ENCODE peak calls at places on chromosomes 12 and 14, in ten cellular contexts. R is SW 1271; S is fibroblast of mammary gland; N is SW480; J is activated CD4-positive, alpha-beta T cell treated with anti-CD3 and anti-CD28 coated beads for 48 hours; M is heart left ventricle; Z is BJ; O is A673; Q is Calu3; Y is AG08396. D is an unnamed sample.
A peak's percentile ranks its signal among the peaks of the same experiment; 100 is the strongest.

GRCh38 chr14:102943454-102943853 is 21.0 kb downstream of the AMN start:
- DNase-seq in R (no peak), S (no peak), N (no peak), J (no peak), M (no peak), Z (no peak), O (no peak), Q (no peak), Y (no peak), D (no peak)

GRCh38 chr12:52976574-52977071 is 27.7 kb downstream of the KRT18 start:
- DNase-seq in R (no peak), S (no peak), N (peak; percentile 40), J (no peak), M (no peak), Z (peak; percentile 72), O (no peak), Q (no peak), Y (no peak), D (no peak)

GRCh38 chr14:97120204-97121120 is 323.3 kb downstream of the VRK1 start:
- DNase-seq in R (no peak), S (no peak), N (no peak), J (peak; percentile 71), M (no peak), Z (no peak), O (no peak), Q (no peak), Y (no peak), D (no peak)

GRCh38 chr14:77098470-77099353 is 654 bp downstream of the CIPC start:
- DNase-seq in R (no peak), S (no peak), N (peak; percentile 17), J (peak; percentile 19), M (peak; percentile 72), Z (no peak), O (no peak), Q (peak; percentile 28), Y (peak; percentile 27), D (no peak)

GRCh38 chr12:26979733-26980132 is 34.5 kb downstream of the TM7SF3 start:
- DNase-seq in R (no peak), S (no peak), N (no peak), J (no peak), M (no peak), Z (no peak), O (peak; percentile 49), Q (no peak), Y (no peak), D (no peak)

GRCh38 chr12:40152783-40153383 is 47.0 kb upstream of the SLC2A13 start:
- DNase-seq in R (peak; percentile 22), S (peak; percentile 56), N (peak; percentile 33), J (peak; percentile 63), M (peak; percentile 30), Z (peak; percentile 5), O (peak; percentile 73), Q (peak; percentile 37), Y (peak; percentile 7), D (no peak)

GRCh38 chr12:75815756-75816155 is 215.8 kb downstream of the PHLDA1 start:
- DNase-seq in R (no peak), S (peak; percentile 49), N (no peak), J (no peak), M (no peak), Z (no peak), O (no peak), Q (no peak), Y (no peak), D (no peak)

GRCh38 chr12:121600702-121601336 is 20.0 kb upstream of the KDM2B start:
- DNase-seq in R (no peak), S (no peak), N (no peak), J (no peak), M (no peak), Z (no peak), O (no peak), Q (no peak), Y (no peak), D (no peak)

GRCh38 chr14:70441641-70442040 is 10.3 kb upstream of the ADAM21 start:
- DNase-seq in R (no peak), S (no peak), N (no peak), J (no peak), M (no peak), Z (no peak), O (no peak), Q (no peak), Y (no peak), D (no peak)

GRCh38 chr12:120914794-120915193 is 10.6 kb upstream of the SPPL3 start:
- DNase-seq in R (no peak), S (no peak), N (no peak), J (no peak), M (no peak), Z (no peak), O (no peak), Q (no peak), Y (no peak), D (no peak)

GRCh38 chr12:120870415-120870814 is 33.7 kb downstream of the SPPL3 start:
- DNase-seq in R (no peak), S (no peak), N (no peak), J (no peak), M (no peak), Z (no peak), O (no peak), Q (no peak), Y (no peak), D (no peak)

GRCh38 chr14:58572092-58572853 is 65.5 kb upstream of the DACT1 start:
- DNase-seq in R (no peak), S (peak; percentile 40), N (peak; percentile 13), J (peak; percentile 74), M (no peak), Z (no peak), O (peak; percentile 33), Q (no peak), Y (peak; percentile 59), D (no peak)

GRCh38 chr14:49982082-49982481 is 89.2 kb downstream of the ARF6 start:
- DNase-seq in R (no peak), S (peak; percentile 40), N (no peak), J (no peak), M (no peak), Z (no peak), O (no peak), Q (no peak), Y (no peak), D (no peak)

GRCh38 chr14:68906439-68906838 is 72.7 kb downstream of the ACTN1 start:
- DNase-seq in R (no peak), S (no peak), N (no peak), J (no peak), M (no peak), Z (no peak), O (no peak), Q (no peak), Y (no peak), D (no peak)

GRCh38 chr12:41008472-41008871 is 179.6 kb upstream of the PDZRN4 start:
- DNase-seq in R (no peak), S (peak; percentile 16), N (no peak), J (no peak), M (no peak), Z (no peak), O (no peak), Q (no peak), Y (no peak), D (no peak)

GRCh38 chr12:81797100-81797499 is 38.0 kb upstream of the PPFIA2 start:
- DNase-seq in R (peak; percentile 38), S (peak; percentile 34), N (peak; percentile 5), J (no peak), M (no peak), Z (no peak), O (peak; percentile 56), Q (no peak), Y (peak; percentile 2), D (no peak)

GRCh38 chr12:88579572-88579940 is 715 bp downstream of the KITLG start:
- DNase-seq in R (no peak), S (no peak), N (peak; percentile 20), J (no peak), M (peak; percentile 46), Z (no peak), O (peak; percentile 52), Q (peak; percentile 52), Y (peak; percentile 57), D (peak; percentile 34)

GRCh38 chr12:56299308-56299852 is 750 bp downstream of the CS start:
- DNase-seq in R (peak; percentile 51), S (peak; percentile 23), N (peak; percentile 33), J (peak; percentile 35), M (no peak), Z (no peak), O (peak; percentile 32), Q (peak; percentile 11), Y (peak; percentile 17), D (no peak)

GRCh38 chr14:69854598-69854997 is 24.6 kb upstream of the SMOC1 start:
- DNase-seq in R (no peak), S (no peak), N (no peak), J (no peak), M (no peak), Z (no peak), O (no peak), Q (no peak), Y (no peak), D (no peak)

GRCh38 chr14:72613196-72613974 is 280.5 kb downstream of the DPF3 start:
- DNase-seq in R (no peak), S (peak; percentile 22), N (no peak), J (no peak), M (peak; percentile 86), Z (no peak), O (no peak), Q (no peak), Y (no peak), D (no peak)

GRCh38 chr12:6938353-6939186 is 5.0 kb upstream of the RNU7-1 start:
- DNase-seq in R (no peak), S (no peak), N (no peak), J (no peak), M (no peak), Z (no peak), O (no peak), Q (no peak), Y (no peak), D (no peak)

GRCh38 chr12:114409796-114410520 is 4.0 kb upstream of the TBX5 start:
- DNase-seq in R (no peak), S (peak; percentile 36), N (no peak), J (no peak), M (no peak), Z (no peak), O (no peak), Q (no peak), Y (no peak), D (no peak)

GRCh38 chr12:67651380-67651695 is 2.8 kb downstream of the DYRK2 start:
- DNase-seq in R (peak; percentile 3), S (peak; percentile 62), N (peak; percentile 14), J (peak; percentile 40), M (no peak), Z (no peak), O (peak; percentile 35), Q (peak; percentile 27), Y (peak; percentile 48), D (peak; percentile 42)

GRCh38 chr14:99725774-99726537 is 41.9 kb downstream of the CYP46A1 start:
- DNase-seq in R (no peak), S (no peak), N (no peak), J (no peak), M (peak; percentile 8), Z (no peak), O (no peak), Q (no peak), Y (no peak), D (no peak)

D was measured in GM13976.